ENCODE peak calls at places on chromosomes 7 and 10, in four cellular contexts. T is endothelial cell of umbilical vein, S is NCI-H510A treated with DMSO at 0.1 percent for 48 hours, U is retinal pigment epithelial cell. X is an unnamed sample.

GRCh38 chr10:1217661-1218060 is 161.5 kb downstream of the WDR37 start:
- DNase-seq in T (no peak), S (no peak), U (no peak), X (no peak)

GRCh38 chr10:80072584-80072983 is 5.9 kb upstream of the TMEM254 start:
- DNase-seq in T (no peak), S (no peak), U (no peak), X (no peak)

GRCh38 chr7:116354546-116355422 is 144.4 kb downstream of the TES start:
- DNase-seq in T (peak; percentile 99), S (peak; percentile 53), U (peak; percentile 91), X (peak; percentile 84)

GRCh38 chr7:39054731-39055130 is 77.0 kb downstream of the POU6F2 start:
- DNase-seq in T (no peak), S (no peak), U (no peak), X (no peak)

GRCh38 chr10:35585903-35586535 is 19.1 kb upstream of the GJD4 start:
- DNase-seq in T (no peak), S (no peak), U (no peak), X (no peak)

GRCh38 chr7:23863209-23863798 is 153.3 kb downstream of the STK31 start:
- DNase-seq in T (peak; percentile 15), S (peak; percentile 53), U (no peak), X (peak; percentile 36)

GRCh38 chr10:30151581-30152389 is 92.4 kb upstream of the JCAD start:
- DNase-seq in T (peak; percentile 14), S (no peak), U (peak; percentile 43), X (peak; percentile 24)

GRCh38 chr10:95236068-95236903 is 42.2 kb downstream of the ACSM6 start:
- DNase-seq in T (peak; percentile 42), S (no peak), U (peak; percentile 38), X (no peak)

GRCh38 chr7:16982640-16983103 is 100.9 kb upstream of the AGR3 start:
- DNase-seq in T (peak; percentile 69), S (peak; percentile 45), U (no peak), X (peak; percentile 52)

GRCh38 chr7:16647435-16647960 is 1.5 kb downstream of the BZW2 start:
- DNase-seq in T (peak; percentile 10), S (no peak), U (no peak), X (no peak)

GRCh38 chr10:51117794-51118193 is 43.5 kb downstream of the PRKG1 start:
- DNase-seq in T (no peak), S (no peak), U (no peak), X (no peak)

GRCh38 chr7:2913760-2914387 is 69.8 kb upstream of the GNA12 start:
- DNase-seq in T (no peak), S (no peak), U (no peak), X (no peak)

X was measured in Calu3.